ENCODE peak calls at places on chromosome 14, in seven cellular contexts. U, J, T, I, R, M and B are unnamed samples.
A peak's percentile ranks its signal among the peaks of the same experiment; 100 is the strongest.

GRCh38 chr14:22418631-22419030 is 170.4 kb downstream of the DAD1 start:
- DNase-seq in I (no peak), R (no peak), T (no peak), U (no peak), M (peak; percentile 48), J (no peak), B (peak; percentile 23)

GRCh38 chr14:102949062-102949800 is 26.8 kb downstream of the AMN start:
- DNase-seq in U (no peak), T (peak; percentile 48), I (no peak), R (no peak), M (no peak), J (no peak), B (peak; percentile 52)

GRCh38 chr14:31968107-31968810 is 108.8 kb upstream of the ARHGAP5 start:
- DNase-seq in T (no peak), J (no peak), M (no peak), I (no peak), R (peak; percentile 29), U (no peak), B (no peak)

GRCh38 chr14:103260629-103261124 is 73.4 kb upstream of the EIF5 start:
- DNase-seq in R (peak; percentile 14), M (no peak), T (peak; percentile 54), U (no peak), J (no peak), I (no peak), B (no peak)

GRCh38 chr14:33061667-33062325 is 123.1 kb downstream of the NPAS3 start:
- DNase-seq in T (no peak), I (no peak), M (no peak), J (no peak), U (no peak), R (no peak), B (no peak)

GRCh38 chr14:92531151-92531873 is 17.7 kb downstream of the RIN3 start:
- DNase-seq in T (no peak), R (no peak), M (no peak), I (no peak), U (no peak), J (no peak), B (no peak)

GRCh38 chr14:21026251-21026987 is 1.6 kb upstream of the NDRG2 start:
- DNase-seq in T (no peak), U (no peak), R (no peak), J (no peak), I (no peak), M (no peak), B (no peak)

GRCh38 chr14:64891173-64891838 is 11.6 kb upstream of the SPTB start:
- DNase-seq in M (no peak), R (no peak), J (no peak), I (no peak), U (no peak), T (no peak), B (no peak)

GRCh38 chr14:54487771-54488170 is 1.0 kb downstream of the GMFB start:
- DNase-seq in U (no peak), R (peak; percentile 61), I (no peak), M (no peak), J (no peak), T (no peak), B (peak; percentile 23)

GRCh38 chr14:85233756-85234545 is 296.0 kb upstream of the FLRT2 start:
- DNase-seq in T (no peak), J (no peak), M (no peak), U (no peak), R (peak; percentile 53), I (no peak), B (no peak)

GRCh38 chr14:93787465-93788306 is 599 bp downstream of the PRIMA1 start:
- DNase-seq in J (peak; percentile 22), M (no peak), R (no peak), I (no peak), T (no peak), U (peak; percentile 18), B (no peak)

GRCh38 chr14:99430491-99430890 is 50.2 kb downstream of the SETD3 start:
- DNase-seq in I (no peak), M (no peak), T (no peak), J (peak; percentile 56), R (no peak), U (no peak), B (no peak)

GRCh38 chr14:81018245-81018644 is 62.8 kb downstream of the TSHR start:
- DNase-seq in J (no peak), M (no peak), R (no peak), U (no peak), I (no peak), T (no peak), B (no peak)

GRCh38 chr14:64213079-64213478 is 81.1 kb downstream of the ESR2 start:
- DNase-seq in I (no peak), J (no peak), M (no peak), T (no peak), U (no peak), R (no peak), B (no peak)

GRCh38 chr14:68650403-68650994 is 142.4 kb downstream of the ZFP36L1 start:
- DNase-seq in J (no peak), I (no peak), R (no peak), U (no peak), T (no peak), M (no peak), B (no peak)

GRCh38 chr14:79822034-79822433 is 389.3 kb downstream of the DIO2 start:
- DNase-seq in J (no peak), I (no peak), T (no peak), M (no peak), U (no peak), R (no peak), B (no peak)

GRCh38 chr14:73753887-73754880 is 40.0 kb upstream of the PNMA1 start:
- DNase-seq in T (peak; percentile 70), M (peak; percentile 72), J (no peak), I (no peak), R (peak; percentile 35), U (no peak), B (peak; percentile 74)

GRCh38 chr14:30564868-30565248 is 5.9 kb downstream of the G2E3 start:
- DNase-seq in U (no peak), J (no peak), I (no peak), T (no peak), M (no peak), R (no peak), B (no peak)

GRCh38 chr14:101035466-101036225 is 132.1 kb upstream of the RTL1 start:
- DNase-seq in M (no peak), J (no peak), I (no peak), R (no peak), U (no peak), T (no peak), B (no peak)

GRCh38 chr14:54362759-54363437 is 33.9 kb upstream of the CDKN3 start:
- DNase-seq in R (no peak), M (no peak), I (no peak), U (no peak), J (no peak), T (no peak), B (no peak)

GRCh38 chr14:74459289-74459946 is 33.4 kb upstream of the SYNDIG1L start:
- DNase-seq in T (no peak), R (peak; percentile 51), J (peak; percentile 60), U (peak; percentile 43), M (peak; percentile 9), I (no peak), B (peak; percentile 64)

GRCh38 chr14:56099081-56099797 is 19.0 kb upstream of the PELI2 start:
- DNase-seq in I (no peak), J (no peak), U (no peak), T (no peak), M (no peak), R (no peak), B (no peak)

GRCh38 chr14:62159314-62159713 is 397.1 kb downstream of the SNAPC1 start:
- DNase-seq in M (no peak), J (no peak), I (no peak), R (no peak), T (no peak), U (no peak), B (no peak)

GRCh38 chr14:62158779-62159178 is 396.6 kb downstream of the SNAPC1 start:
- DNase-seq in I (no peak), U (no peak), M (no peak), R (no peak), T (no peak), J (no peak), B (no peak)

GRCh38 chr14:62168564-62169155 is 406.4 kb downstream of the SNAPC1 start:
- DNase-seq in R (no peak), J (no peak), T (no peak), U (no peak), M (no peak), I (no peak), B (no peak)

GRCh38 chr14:62162998-62163589 is 400.9 kb downstream of the SNAPC1 start:
- DNase-seq in U (peak; percentile 28), M (no peak), T (no peak), I (peak; percentile 6), R (peak; percentile 53), J (peak; percentile 26), B (peak; percentile 43)
- TF ChIP-seq CTCF in U (peak; percentile 89), M (peak; percentile 71), T (peak; percentile 48), I (peak; percentile 60), R (peak; percentile 90), J (peak; percentile 57), B (peak; percentile 67)

DNA sequence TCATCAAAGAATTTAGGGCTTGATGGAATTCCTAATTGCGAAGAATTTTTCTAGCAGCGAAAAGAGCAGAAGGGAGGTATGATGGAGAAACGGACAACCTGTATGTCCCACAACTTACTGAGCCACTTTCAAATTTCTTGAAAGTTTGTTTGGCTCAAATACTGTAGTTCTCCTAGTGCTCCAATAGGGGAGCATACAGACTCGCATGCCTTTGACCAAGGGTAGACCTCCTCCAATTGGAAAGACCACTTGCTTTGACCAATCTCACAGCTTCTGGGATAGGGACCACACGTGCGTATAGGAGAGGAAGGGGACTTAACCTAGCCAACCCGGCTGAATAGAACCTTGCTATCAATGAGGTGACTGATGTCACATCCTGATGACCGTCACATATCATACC is 28.6 kb downstream of the SLC35F4 start:
- DNase-seq in R (no peak), T (no peak), U (no peak), M (no peak), J (no peak), I (no peak), B (no peak)
- TF ChIP-seq CTCF in R (no peak), T (no peak), U (no peak), M (no peak), J (peak; percentile 28), I (no peak), B (no peak)

DNA sequence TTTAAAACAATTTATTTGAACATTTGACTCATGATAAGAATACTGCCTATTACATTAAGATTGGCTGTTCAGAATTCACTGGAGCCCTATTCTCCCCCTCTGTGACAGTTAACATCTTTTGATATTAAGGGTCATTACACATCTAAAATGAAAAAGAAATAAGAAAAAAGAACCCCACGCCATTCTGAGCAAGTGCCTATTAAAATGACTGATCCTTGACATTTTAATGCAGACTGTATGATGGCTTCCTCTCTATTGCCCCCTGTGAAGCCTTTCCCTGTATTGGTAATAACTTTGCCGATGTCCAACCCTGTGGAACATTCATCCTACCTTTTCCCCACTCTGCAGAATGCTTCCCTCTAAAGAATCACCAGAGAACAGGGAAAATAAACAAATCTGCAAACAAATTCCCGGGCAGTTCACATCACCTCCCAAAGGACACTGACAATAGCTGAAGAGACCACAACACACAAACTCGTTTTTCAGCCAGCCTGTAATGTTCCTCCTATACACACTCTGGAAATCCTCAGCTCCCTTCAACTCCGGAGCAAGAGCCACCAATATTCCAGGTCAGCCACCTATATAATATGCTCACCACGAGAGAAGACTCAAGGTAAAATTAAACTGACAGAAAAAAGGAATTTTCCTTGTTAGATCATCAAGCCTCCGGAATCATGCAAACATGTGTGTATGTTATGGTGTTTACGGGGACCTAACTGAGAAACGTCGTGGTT is 2.1 kb downstream of the NIN start:
- DNase-seq in J (no peak), M (no peak), T (no peak), I (no peak), U (no peak), R (no peak), B (no peak)
- TF ChIP-seq CTCF in J (no peak), M (no peak), T (no peak), I (no peak), U (no peak), R (no peak), B (no peak)

GRCh38 chr14:70096866-70097265 is 91.9 kb downstream of the SLC8A3 start:
- DNase-seq in U (peak; percentile 35), J (peak; percentile 26), R (no peak), T (no peak), I (no peak), M (no peak), B (no peak)
- TF ChIP-seq CTCF in U (peak; percentile 60), J (peak; percentile 22), R (peak; percentile 38), T (no peak), I (no peak), M (peak; percentile 14), B (no peak)